ENCODE peak calls at places on chromosome 10, in six cellular contexts. B is astrocyte of the spinal cord; L is BJ; K is activated naive CD8-positive, alpha-beta T cell treated with anti-CD3 and anti-CD28 coated beads, Interleukin-2, amount 50 U/mL, for 16 hours; H is stimulated activated CD8-positive, alpha-beta memory T cell treated with anti-CD3 and anti-CD28 coated beads, Interleukin-12 subunit alpha, Interleukin-12 subunit beta, amount 100 ng/mL, for 1 hour; U is CD8-positive, alpha-beta T cell. Y is an unnamed sample.

GRCh38 chr10:21315321-21316220 is 209.9 kb downstream of the SKIDA1 start:
- DNase-seq in B (peak; percentile 86), L (peak; percentile 70), K (no peak), H (no peak), U (no peak), Y (peak; percentile 54)

GRCh38 chr10:5813091-5813340 is 218 bp downstream of the GDI2 start:
- DNase-seq in B (no peak), L (no peak), K (no peak), H (no peak), U (no peak), Y (no peak)

GRCh38 chr10:2920166-2920565 is 147.2 kb upstream of the PFKP start:
- DNase-seq in B (no peak), L (no peak), K (no peak), H (no peak), U (no peak), Y (no peak)

GRCh38 chr10:116891208-116891607 is 41.9 kb downstream of the ENO4 start:
- DNase-seq in B (peak; percentile 94), L (no peak), K (no peak), H (no peak), U (no peak), Y (no peak)

GRCh38 chr10:43396061-43396927 is 12.7 kb downstream of the HNRNPF start:
- DNase-seq in B (peak; percentile 69), L (no peak), K (no peak), H (no peak), U (peak; percentile 21), Y (peak; percentile 87)

GRCh38 chr10:128539784-128540759 is 413.8 kb upstream of the MKI67 start:
- DNase-seq in B (no peak), L (no peak), K (no peak), H (no peak), U (no peak), Y (no peak)

GRCh38 chr10:22853906-22854447 is 73.9 kb upstream of the ARMC3 start:
- DNase-seq in B (peak; percentile 47), L (no peak), K (no peak), H (no peak), U (no peak), Y (no peak)

GRCh38 chr10:15120523-15120922 is 23.4 kb downstream of the RPP38 start:
- DNase-seq in B (peak; percentile 61), L (no peak), K (no peak), H (no peak), U (no peak), Y (no peak)